ENCODE peak calls at places on chromosomes 12 and 14, in five cellular contexts. D is prostate gland, K is astrocyte of the spinal cord, Q is transverse colon, E is upper lobe of right lung. X is an unnamed sample.

GRCh38 chr14:21308479-21309237 is 28.8 kb downstream of the RPGRIP1 start:
- DNase-seq in D (peak; percentile 93), E (peak; percentile 85), Q (peak; percentile 90), K (peak; percentile 75), X (peak; percentile 98)

GRCh38 chr12:107351109-107351508 is 257.8 kb upstream of the CRY1 start:
- DNase-seq in Q (no peak), E (no peak), K (no peak), D (no peak), X (no peak)

GRCh38 chr12:1779783-1780182 is 40.6 kb upstream of the LRTM2 start:
- DNase-seq in E (no peak), K (peak; percentile 88), D (no peak), Q (no peak), X (no peak)

GRCh38 chr14:61203059-61203753 is 77.9 kb downstream of the TMEM30B start:
- DNase-seq in K (no peak), E (no peak), Q (no peak), D (no peak), X (no peak)

GRCh38 chr14:68785817-68786490 is 6.9 kb downstream of the ZFP36L1 start:
- DNase-seq in K (peak; percentile 75), E (no peak), Q (peak; percentile 34), D (no peak), X (no peak)

GRCh38 chr12:109492371-109492770 is 14.9 kb downstream of the UBE3B start:
- DNase-seq in K (no peak), D (no peak), Q (no peak), E (no peak), X (no peak)

GRCh38 chr12:40616383-40616900 is 75.8 kb upstream of the CNTN1 start:
- DNase-seq in Q (no peak), D (no peak), E (no peak), K (no peak), X (no peak)

GRCh38 chr12:106179086-106179485 is 40.3 kb upstream of the NUAK1 start:
- DNase-seq in E (no peak), Q (no peak), D (no peak), K (no peak), X (no peak)

GRCh38 chr14:52862652-52863338 is 71.4 kb upstream of the GNPNAT1 start:
- DNase-seq in D (no peak), E (no peak), Q (no peak), K (peak; percentile 62), X (no peak)

GRCh38 chr14:81066672-81067071 is 111.3 kb downstream of the TSHR start:
- DNase-seq in K (no peak), E (no peak), D (no peak), Q (no peak), X (no peak)

GRCh38 chr14:78863143-78863542 is 693.0 kb downstream of the NRXN3 start:
- DNase-seq in E (no peak), K (peak; percentile 40), D (no peak), Q (no peak), X (no peak)

GRCh38 chr12:123938679-123939480 is 33.8 kb downstream of the CCDC92 start:
- DNase-seq in K (no peak), Q (no peak), E (no peak), D (no peak), X (no peak)
- TF ChIP-seq CTCF in K (peak; percentile 48), Q (no peak), E (peak; percentile 28), D (no peak), X (peak; percentile 15)

GRCh38 chr12:112299704-112300103 is 82.5 kb downstream of the HECTD4 start:
- DNase-seq in D (no peak), K (no peak), Q (no peak), E (no peak), X (no peak)

GRCh38 chr12:112296183-112296582 is 86.0 kb downstream of the HECTD4 start:
- DNase-seq in E (no peak), D (no peak), Q (no peak), K (no peak), X (no peak)

GRCh38 chr12:112297188-112297587 is 85.0 kb downstream of the HECTD4 start:
- DNase-seq in E (no peak), Q (no peak), D (no peak), K (no peak), X (no peak)

DNA sequence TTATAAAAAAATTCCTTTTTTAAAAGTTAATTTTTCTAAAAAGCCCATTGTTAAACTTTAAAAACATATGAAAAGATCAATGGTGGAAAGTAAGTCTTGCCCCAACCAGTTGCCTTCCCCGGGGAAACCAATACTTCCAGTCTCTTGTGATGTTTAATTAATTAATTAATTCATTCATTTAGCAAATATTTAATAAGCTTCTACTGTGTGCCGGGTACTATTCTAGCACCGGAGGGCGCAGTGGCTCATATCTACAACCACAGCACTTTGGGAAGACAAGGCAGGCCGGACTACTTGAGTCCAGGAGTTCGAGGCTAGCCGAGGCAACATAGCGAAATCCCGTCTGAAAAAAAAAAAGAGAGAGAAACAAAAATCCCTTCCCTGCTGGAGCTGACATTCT is 87.4 kb downstream of the HECTD4 start:
- DNase-seq in Q (no peak), E (no peak), K (peak; percentile 15), D (no peak), X (no peak)
- H3K4me3 ChIP-seq in Q (no peak overlapping the region), E (no peak overlapping the region), K (no peak overlapping the region), D (no peak overlapping the region), X (no peak overlapping the region)

GRCh38 chr14:49853572-49854375 is 1.2 kb upstream of the NEMF start:
- DNase-seq in Q (peak; percentile 85), K (peak; percentile 86), D (peak; percentile 56), E (peak; percentile 82), X (no peak)

GRCh38 chr14:49852351-49853157 is at the start of gene NEMF:
- DNase-seq in Q (peak; percentile 88), E (peak; percentile 94), D (peak; percentile 82), K (peak; percentile 93), X (peak; percentile 69)

GRCh38 chr14:49857427-49858003 is 4.9 kb upstream of the NEMF start:
- DNase-seq in Q (no peak), K (no peak), D (no peak), E (no peak), X (no peak)

GRCh38 chr14:49849213-49849847 is 3.3 kb downstream of the NEMF start:
- DNase-seq in Q (no peak), K (no peak), D (no peak), E (no peak), X (peak; percentile 80)

GRCh38 chr14:49853158-49853477 is 530 bp upstream of the NEMF start:
- DNase-seq in K (no peak), Q (no peak), D (no peak), E (no peak), X (no peak)
- TF ChIP-seq CTCF in K (no peak), Q (no peak), D (no peak), E (no peak), X (no peak)

DNA sequence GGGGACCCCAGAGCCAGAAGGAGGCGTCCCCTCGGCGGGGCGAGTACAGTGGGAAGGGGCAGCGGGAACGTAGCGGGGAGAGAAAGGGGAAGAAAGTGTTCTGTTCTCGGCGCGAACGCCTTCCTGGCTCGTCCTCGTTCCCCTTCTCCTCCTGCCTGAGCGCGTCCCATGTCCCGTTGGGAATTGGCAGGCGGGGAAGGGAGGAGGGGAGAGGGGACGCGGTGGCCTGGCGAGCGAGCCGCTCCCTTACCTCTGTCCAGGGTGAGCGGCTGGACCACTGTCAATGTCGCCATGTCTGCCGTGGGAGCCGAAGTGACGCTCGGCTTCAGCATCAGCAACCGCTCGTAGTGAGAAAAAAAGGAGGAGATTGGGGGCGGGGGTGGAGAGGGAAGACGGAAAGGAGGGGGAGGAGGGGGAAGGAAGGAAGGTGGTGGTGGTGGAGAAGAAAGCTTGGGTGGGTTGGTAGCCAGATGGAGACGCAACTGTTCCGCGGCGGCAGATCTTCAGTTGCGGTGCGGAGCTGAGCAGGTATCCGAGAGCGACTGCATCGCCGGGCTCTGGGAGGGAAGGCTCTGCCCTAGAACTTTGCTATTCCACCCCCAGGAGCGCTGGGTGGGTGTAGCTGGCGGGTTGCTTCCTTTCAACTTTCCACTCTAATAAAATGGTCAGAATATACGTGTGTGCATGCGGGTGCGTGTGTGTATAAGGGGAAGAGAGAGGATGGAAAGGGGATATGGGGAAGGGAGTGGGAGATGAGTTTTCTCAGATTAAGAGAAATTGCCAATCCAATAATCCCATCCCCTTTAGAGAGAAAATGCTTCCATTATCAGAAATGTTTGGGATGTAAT is at the start of gene LIN7A:
- DNase-seq in D (peak; percentile 23), Q (peak; percentile 14), E (peak; percentile 77), K (peak; percentile 62), X (no peak)
- H3K4me3 ChIP-seq in D (peak within 1 kb of the TSS; percentile 55), Q (peak within 1 kb of the TSS; percentile 84), E (peak within 1 kb of the TSS; percentile 71), K (peak within 1 kb of the TSS; percentile 88), X (peak within 1 kb of the TSS; percentile 76)

GRCh38 chr12:132710422-132711168 is at the start of gene PGAM5:
- DNase-seq in K (peak; percentile 80), Q (peak; percentile 93), E (peak; percentile 94), D (peak; percentile 80), X (peak; percentile 77)
- TF ChIP-seq CTCF in K (no peak), Q (no peak), E (no peak), D (no peak), X (peak; percentile 5)

DNA sequence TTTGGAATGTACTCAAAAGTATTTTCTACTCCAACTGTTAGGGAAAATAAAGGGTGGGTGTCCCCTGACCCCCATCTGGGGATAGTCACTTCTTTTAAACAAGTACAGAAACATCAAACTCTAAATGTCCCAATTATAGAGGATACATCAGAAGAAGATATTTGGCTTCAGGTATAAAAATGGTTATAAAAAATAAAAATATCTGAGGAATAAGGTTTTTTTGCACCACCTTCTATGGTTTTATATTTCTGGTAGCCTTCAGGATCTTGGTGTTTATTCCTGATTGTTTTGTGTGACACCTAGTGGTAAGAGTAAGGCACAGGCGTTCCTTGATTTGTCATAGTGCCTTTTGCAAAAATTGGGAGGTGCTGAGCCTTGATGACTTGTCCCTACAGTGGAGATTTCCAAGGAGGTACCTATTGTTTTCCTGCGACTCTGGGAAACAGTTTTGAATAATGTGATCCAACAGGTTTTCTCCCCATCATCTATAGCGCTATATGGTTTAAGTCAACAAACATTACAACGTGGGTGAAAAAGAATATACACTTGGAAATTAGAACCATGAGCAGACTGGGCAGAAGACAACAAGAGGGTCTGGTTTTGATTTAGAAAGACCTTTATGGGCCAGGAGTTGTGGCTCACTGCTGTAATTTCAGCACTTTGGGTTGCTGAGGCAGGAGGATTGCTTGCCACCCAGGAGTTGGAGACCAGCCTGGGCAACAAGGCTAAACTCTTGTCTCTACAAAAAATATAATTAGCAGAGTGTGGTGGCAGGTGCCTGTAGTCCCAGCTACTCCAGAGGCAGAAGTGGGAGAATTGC is 2.5 kb upstream of the NFKBIA start:
- DNase-seq in D (peak; percentile 45), Q (no peak), K (peak; percentile 67), E (no peak), X (no peak)
- H3K4me3 ChIP-seq in D (no peak overlapping the region), Q (no peak overlapping the region), K (no peak overlapping the region), E (no peak overlapping the region), X (no peak overlapping the region)

GRCh38 chr12:52327830-52328500 is 6.8 kb upstream of the KRT83 start:
- DNase-seq in D (no peak), E (no peak), K (no peak), Q (no peak), X (no peak)
- TF ChIP-seq CTCF in D (no peak), E (no peak), K (no peak), Q (no peak), X (no peak)

GRCh38 chr12:116693259-116694227 is 44.3 kb downstream of the SPRING1 start:
- DNase-seq in K (no peak), Q (peak; percentile 61), D (no peak), E (no peak), X (no peak)
- H3K4me3 ChIP-seq in K (peak overlapping the region; percentile 8), Q (peak overlapping the region; percentile 18), D (peak overlapping the region; percentile 16), E (peak overlapping the region; percentile 28), X (no peak overlapping the region)